ENCODE peak calls at places on chromosomes 16 and 17, in five cellular contexts. One of them, this sample, is unnamed. For H3K4me1, the result is how much of the 10 kb centered on the place peaks cover.

GRCh38 chr16:66713076-66713475 is 16.5 kb upstream of the CMTM4 start:
- DNase-seq in neural progenitor cell: no peak
- DNase-seq in testis: no peak
- DNase-seq in mucosa of descending colon: no peak
- DNase-seq in body of pancreas: no peak
- DNase-seq in this sample: no peak

GRCh38 chr17:43456661-43457361 is 27.0 kb upstream of the DHX8 start:
- DNase-seq in neural progenitor cell: no peak
- DNase-seq in testis: no peak
- DNase-seq in mucosa of descending colon: no peak
- DNase-seq in body of pancreas: no peak
- DNase-seq in this sample: no peak

GRCh38 chr16:46721885-46722284 is 26.3 kb downstream of the MYLK3 start:
- DNase-seq in neural progenitor cell: no peak
- DNase-seq in testis: no peak
- DNase-seq in mucosa of descending colon: no peak
- DNase-seq in body of pancreas: no peak
- DNase-seq in this sample: no peak

GRCh38 chr16:14496047-14496770 is 133.9 kb downstream of the PARN start:
- DNase-seq in neural progenitor cell: peak
- DNase-seq in testis: no peak
- DNase-seq in mucosa of descending colon: no peak
- DNase-seq in body of pancreas: no peak
- DNase-seq in this sample: no peak

GRCh38 chr17:43010667-43011308 is 4.2 kb downstream of the IFI35 start:
- DNase-seq in neural progenitor cell: no peak
- DNase-seq in testis: no peak
- DNase-seq in mucosa of descending colon: no peak
- DNase-seq in body of pancreas: no peak
- DNase-seq in this sample: no peak

GRCh38 chr17:8807070-8807550 is 7.9 kb upstream of the MFSD6L start:
- DNase-seq in neural progenitor cell: no peak
- DNase-seq in testis: no peak
- DNase-seq in mucosa of descending colon: no peak
- DNase-seq in body of pancreas: no peak
- DNase-seq in this sample: no peak

GRCh38 chr17:7862692-7863437 is 5.1 kb downstream of the CYB5D1 start:
- DNase-seq in neural progenitor cell: peak
- DNase-seq in testis: peak
- DNase-seq in mucosa of descending colon: no peak
- DNase-seq in body of pancreas: peak
- DNase-seq in this sample: no peak

GRCh38 chr16:62067182-62067581 is 30.9 kb upstream of the CDH8 start:
- DNase-seq in neural progenitor cell: no peak
- DNase-seq in testis: no peak
- DNase-seq in mucosa of descending colon: no peak
- DNase-seq in body of pancreas: no peak
- DNase-seq in this sample: no peak

GRCh38 chr17:13003927-13004326 is 13.9 kb downstream of the ELAC2 start:
- DNase-seq in neural progenitor cell: no peak
- DNase-seq in testis: no peak
- DNase-seq in mucosa of descending colon: no peak
- DNase-seq in body of pancreas: no peak
- DNase-seq in this sample: no peak

GRCh38 chr16:56317998-56318912 is 107.1 kb downstream of the AMFR start:
- DNase-seq in neural progenitor cell: peak
- DNase-seq in testis: peak
- DNase-seq in mucosa of descending colon: peak
- DNase-seq in body of pancreas: peak
- DNase-seq in this sample: peak

GRCh38 chr17:4565209-4566141 is 5.1 kb upstream of the GGT6 start:
- DNase-seq in neural progenitor cell: peak
- DNase-seq in testis: peak
- DNase-seq in mucosa of descending colon: peak
- DNase-seq in body of pancreas: peak
- DNase-seq in this sample: peak

GRCh38 chr17:51869387-51869786 is 289.1 kb downstream of the CA10 start:
- DNase-seq in neural progenitor cell: peak
- DNase-seq in testis: peak
- DNase-seq in mucosa of descending colon: no peak
- DNase-seq in body of pancreas: no peak
- DNase-seq in this sample: no peak

GRCh38 chr17:77831497-77832179 is 126.9 kb upstream of the TNRC6C start:
- DNase-seq in neural progenitor cell: peak
- DNase-seq in testis: no peak
- DNase-seq in mucosa of descending colon: peak
- DNase-seq in body of pancreas: no peak
- DNase-seq in this sample: no peak

GRCh38 chr16:85611455-85612190 is 1.5 kb upstream of the GSE1 start:
- DNase-seq in neural progenitor cell: peak
- DNase-seq in testis: peak
- DNase-seq in mucosa of descending colon: peak
- DNase-seq in body of pancreas: peak
- DNase-seq in this sample: peak

GRCh38 chr16:87085441-87085840 is 231.8 kb downstream of the C16orf95 start:
- DNase-seq in neural progenitor cell: no peak
- DNase-seq in testis: no peak
- DNase-seq in mucosa of descending colon: no peak
- DNase-seq in body of pancreas: no peak
- DNase-seq in this sample: no peak

GRCh38 chr17:48045270-48046001 is 2.7 kb upstream of the NFE2L1 start:
- DNase-seq in neural progenitor cell: no peak
- DNase-seq in testis: no peak
- DNase-seq in mucosa of descending colon: peak
- DNase-seq in body of pancreas: peak
- DNase-seq in this sample: no peak

GRCh38 chr17:74892013-74892841 is 1.2 kb downstream of the FADS6 start:
- DNase-seq in neural progenitor cell: no peak
- DNase-seq in testis: no peak
- DNase-seq in mucosa of descending colon: no peak
- DNase-seq in body of pancreas: no peak
- DNase-seq in this sample: no peak
- TF ChIP-seq CTCF in neural progenitor cell: no peak
- TF ChIP-seq CTCF in testis: no peak
- TF ChIP-seq CTCF in mucosa of descending colon: no peak
- TF ChIP-seq CTCF in body of pancreas: no peak
- TF ChIP-seq CTCF in this sample: no peak

GRCh38 chr16:81754810-81755209 is 24.3 kb upstream of the PLCG2 start:
- DNase-seq in neural progenitor cell: no peak
- DNase-seq in testis: no peak
- DNase-seq in mucosa of descending colon: no peak
- DNase-seq in body of pancreas: no peak
- DNase-seq in this sample: no peak
- H3K4me1 ChIP-seq in neural progenitor cell: under half
- H3K4me1 ChIP-seq in testis: under half
- H3K4me1 ChIP-seq in mucosa of descending colon: under half
- H3K4me1 ChIP-seq in body of pancreas: under half
- H3K4me1 ChIP-seq in this sample: under half

DNA sequence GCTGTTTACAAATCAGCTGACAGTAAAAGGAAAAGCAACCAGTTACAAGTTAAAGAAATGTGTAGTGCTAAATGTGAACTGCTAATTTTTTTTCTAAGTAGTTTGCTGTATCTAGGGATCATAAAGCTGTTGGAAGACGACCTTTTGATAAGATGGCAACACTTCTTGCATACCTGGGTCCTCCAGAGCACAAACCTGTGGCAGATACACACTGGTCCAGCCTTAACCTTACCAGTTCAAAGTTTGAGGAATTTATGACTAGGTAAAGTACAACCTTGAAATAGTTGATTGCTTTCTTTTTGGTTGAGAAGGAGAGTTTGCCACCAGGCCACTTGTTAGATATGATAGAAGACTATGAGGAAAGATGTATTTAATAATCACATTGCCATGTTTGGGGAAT is 35.4 kb downstream of the OMG start:
- DNase-seq in neural progenitor cell: no peak
- DNase-seq in testis: no peak
- DNase-seq in mucosa of descending colon: no peak
- DNase-seq in body of pancreas: no peak
- DNase-seq in this sample: no peak
- TF ChIP-seq CTCF in neural progenitor cell: no peak
- TF ChIP-seq CTCF in testis: no peak
- TF ChIP-seq CTCF in mucosa of descending colon: no peak
- TF ChIP-seq CTCF in body of pancreas: no peak
- TF ChIP-seq CTCF in this sample: no peak

DNA sequence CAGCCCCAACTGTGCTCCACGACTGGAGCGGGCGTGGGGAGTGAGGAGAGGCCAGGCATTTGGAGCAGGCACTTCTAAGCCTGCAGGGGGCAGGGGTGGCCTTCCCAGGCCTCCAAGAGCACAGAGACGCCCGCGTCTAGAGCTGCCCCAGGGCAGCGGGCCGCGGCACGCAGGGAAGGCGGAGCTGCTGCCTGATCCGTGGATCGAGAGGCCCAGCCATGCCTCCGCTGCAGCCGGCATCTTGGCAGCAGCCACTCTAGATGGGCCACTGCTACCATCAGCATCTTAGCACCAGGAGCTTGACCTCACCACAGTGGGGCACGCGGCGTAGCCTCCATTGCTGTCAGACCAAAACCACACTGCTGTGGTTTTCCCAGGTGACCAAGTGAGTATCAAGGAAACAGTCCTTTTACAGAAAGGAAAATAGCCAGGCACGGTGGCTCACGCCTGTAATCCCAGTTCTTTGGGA is 20.4 kb upstream of the WDR45B start:
- DNase-seq in neural progenitor cell: peak
- DNase-seq in testis: peak
- DNase-seq in mucosa of descending colon: peak
- DNase-seq in body of pancreas: peak
- DNase-seq in this sample: no peak
- H3K4me1 ChIP-seq in neural progenitor cell: under half
- H3K4me1 ChIP-seq in testis: under half
- H3K4me1 ChIP-seq in mucosa of descending colon: under half
- H3K4me1 ChIP-seq in body of pancreas: under half
- H3K4me1 ChIP-seq in this sample: under half

GRCh38 chr17:11899494-11899893 is 97.8 kb downstream of the ZNF18 start:
- DNase-seq in neural progenitor cell: peak
- DNase-seq in testis: no peak
- DNase-seq in mucosa of descending colon: no peak
- DNase-seq in body of pancreas: no peak
- DNase-seq in this sample: no peak
- TF ChIP-seq CTCF in neural progenitor cell: peak
- TF ChIP-seq CTCF in testis: no peak
- TF ChIP-seq CTCF in mucosa of descending colon: no peak
- TF ChIP-seq CTCF in body of pancreas: no peak
- TF ChIP-seq CTCF in this sample: no peak

GRCh38 chr17:72380737-72381136 is 259.9 kb downstream of the SOX9 start:
- DNase-seq in neural progenitor cell: no peak
- DNase-seq in testis: no peak
- DNase-seq in mucosa of descending colon: no peak
- DNase-seq in body of pancreas: no peak
- DNase-seq in this sample: no peak
- H3K4me1 ChIP-seq in neural progenitor cell: under half
- H3K4me1 ChIP-seq in testis: under half
- H3K4me1 ChIP-seq in mucosa of descending colon: under half
- H3K4me1 ChIP-seq in body of pancreas: under half
- H3K4me1 ChIP-seq in this sample: under half

GRCh38 chr16:48834576-48834975 is 224.6 kb upstream of the N4BP1 start:
- DNase-seq in neural progenitor cell: peak
- DNase-seq in testis: no peak
- DNase-seq in mucosa of descending colon: no peak
- DNase-seq in body of pancreas: no peak
- DNase-seq in this sample: no peak
- TF ChIP-seq CTCF in neural progenitor cell: peak
- TF ChIP-seq CTCF in testis: no peak
- TF ChIP-seq CTCF in mucosa of descending colon: no peak
- TF ChIP-seq CTCF in body of pancreas: no peak
- TF ChIP-seq CTCF in this sample: no peak

DNA sequence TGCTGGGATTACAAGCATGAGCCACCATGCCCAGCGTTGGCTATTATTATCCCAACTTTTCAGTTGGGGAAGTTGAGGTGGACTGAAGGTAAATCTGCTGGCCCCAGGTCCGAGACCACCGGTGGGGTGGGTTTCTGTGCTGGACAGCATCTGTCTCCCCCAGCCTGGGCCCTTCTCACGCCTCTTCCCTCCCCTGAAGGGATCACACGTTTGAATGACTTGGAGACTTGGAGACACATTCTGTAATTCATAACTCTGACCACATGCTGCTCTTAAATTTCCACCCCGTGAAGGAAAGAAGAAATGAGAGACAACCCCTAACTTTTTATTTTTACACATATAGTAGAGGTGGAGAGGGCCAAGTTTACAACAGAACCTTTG is 109.8 kb downstream of the MSI2 start:
- DNase-seq in neural progenitor cell: no peak
- DNase-seq in testis: no peak
- DNase-seq in mucosa of descending colon: no peak
- DNase-seq in body of pancreas: no peak
- DNase-seq in this sample: no peak
- H3K4me1 ChIP-seq in neural progenitor cell: half or more
- H3K4me1 ChIP-seq in testis: under half
- H3K4me1 ChIP-seq in mucosa of descending colon: under half
- H3K4me1 ChIP-seq in body of pancreas: half or more
- H3K4me1 ChIP-seq in this sample: half or more

GRCh38 chr17:55842405-55843158 is 91.7 kb downstream of the PCTP start:
- DNase-seq in neural progenitor cell: no peak
- DNase-seq in testis: no peak
- DNase-seq in mucosa of descending colon: no peak
- DNase-seq in body of pancreas: no peak
- DNase-seq in this sample: no peak

GRCh38 chr17:55846745-55847144 is 95.9 kb downstream of the PCTP start:
- DNase-seq in neural progenitor cell: no peak
- DNase-seq in testis: no peak
- DNase-seq in mucosa of descending colon: no peak
- DNase-seq in body of pancreas: no peak
- DNase-seq in this sample: no peak

GRCh38 chr17:55843785-55844184 is 92.9 kb downstream of the PCTP start:
- DNase-seq in neural progenitor cell: no peak
- DNase-seq in testis: no peak
- DNase-seq in mucosa of descending colon: no peak
- DNase-seq in body of pancreas: no peak
- DNase-seq in this sample: no peak

GRCh38 chr17:55845385-55845784 is 94.5 kb downstream of the PCTP start:
- DNase-seq in neural progenitor cell: peak
- DNase-seq in testis: peak
- DNase-seq in mucosa of descending colon: peak
- DNase-seq in body of pancreas: peak
- DNase-seq in this sample: peak
- TF ChIP-seq CTCF in neural progenitor cell: peak
- TF ChIP-seq CTCF in testis: peak
- TF ChIP-seq CTCF in mucosa of descending colon: no peak
- TF ChIP-seq CTCF in body of pancreas: no peak
- TF ChIP-seq CTCF in this sample: peak

DNA sequence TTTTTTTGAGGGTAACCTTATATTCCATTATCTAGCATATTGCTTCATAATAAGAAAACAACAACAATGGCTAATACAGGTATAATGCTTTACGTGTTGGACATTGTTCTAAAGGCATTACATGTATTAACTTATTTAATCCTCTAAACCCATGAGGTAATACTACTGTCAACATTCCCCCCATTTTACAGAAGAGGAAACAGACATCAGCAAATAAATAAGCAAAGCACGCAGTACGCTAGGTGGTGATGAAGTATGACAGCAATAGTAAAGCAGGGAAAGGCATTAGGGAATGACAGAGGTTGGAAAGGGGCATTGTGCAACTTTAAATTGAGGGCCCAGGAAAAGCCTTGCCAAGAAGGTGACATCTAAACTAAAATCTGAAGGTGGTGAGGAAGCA is 4.6 kb downstream of the ANKRD40 start:
- DNase-seq in neural progenitor cell: no peak
- DNase-seq in testis: no peak
- DNase-seq in mucosa of descending colon: no peak
- DNase-seq in body of pancreas: no peak
- DNase-seq in this sample: no peak
- H3K4me1 ChIP-seq in neural progenitor cell: under half
- H3K4me1 ChIP-seq in testis: under half
- H3K4me1 ChIP-seq in mucosa of descending colon: under half
- H3K4me1 ChIP-seq in body of pancreas: under half
- H3K4me1 ChIP-seq in this sample: under half

This sample was measured in kidney.